ENCODE peak calls at places on chromosomes 1 and 21, in five cellular contexts. Q is neuronal stem cell; K is T follicular helper cell; Z is stimulated activated CD8-positive, alpha-beta memory T cell treated with anti-CD3 and anti-CD28 coated beads, Interleukin-12 subunit alpha, Interleukin-12 subunit beta, amount 100 ng/mL, for 4 hours; D is GM18507. G is an unnamed sample.

GRCh38 chr1:230317823-230318819 is 108.0 kb downstream of the PGBD5 start:
- DNase-seq in Q (no peak), K (no peak), Z (no peak), D (no peak), G (no peak)

GRCh38 chr1:86687595-86687994 is 16.8 kb upstream of the SH3GLB1 start:
- DNase-seq in K (no peak), Z (no peak), D (no peak), Q (no peak), G (no peak)

GRCh38 chr1:194024659-194025058 is 838.2 kb upstream of the B3GALT2 start:
- DNase-seq in D (no peak), K (no peak), Q (no peak), Z (no peak), G (no peak)

GRCh38 chr1:71521655-71522264 is 440.9 kb upstream of the ZRANB2 start:
- DNase-seq in Q (peak), K (no peak), D (no peak), Z (no peak), G (peak)

GRCh38 chr21:28624626-28625025 is 368.1 kb downstream of the LTN1 start:
- DNase-seq in K (no peak), D (no peak), Z (no peak), Q (no peak), G (no peak)

GRCh38 chr1:47210666-47211065 is 20.8 kb upstream of the PDZK1IP1 start:
- DNase-seq in Z (no peak), D (no peak), K (no peak), Q (no peak), G (no peak)

GRCh38 chr1:38026592-38027200 is 14.2 kb downstream of the UTP11 start:
- DNase-seq in D (no peak), K (no peak), Z (no peak), Q (no peak), G (peak)

GRCh38 chr1:246780264-246780663 is 56.1 kb downstream of the SCCPDH start:
- DNase-seq in Q (no peak), Z (no peak), D (no peak), K (no peak), G (no peak)

GRCh38 chr1:17874665-17875064 is 119.5 kb downstream of the ACTL8 start:
- DNase-seq in Q (no peak), Z (no peak), K (no peak), D (no peak), G (no peak)

GRCh38 chr1:47465605-47466004 is 27.8 kb downstream of the FOXD2 start:
- DNase-seq in Z (no peak), Q (no peak), D (no peak), K (no peak), G (no peak)

GRCh38 chr1:110436635-110437034 is 14.3 kb upstream of the PROK1 start:
- DNase-seq in Z (no peak), D (no peak), K (no peak), Q (no peak), G (peak)

GRCh38 chr1:53116307-53116810 is 26.1 kb downstream of the SLC1A7 start:
- DNase-seq in D (no peak), K (no peak), Z (no peak), Q (no peak), G (no peak)

GRCh38 chr1:43834280-43835140 is 99.1 kb upstream of the ARTN start:
- DNase-seq in K (no peak), Z (no peak), D (no peak), Q (no peak), G (no peak)

GRCh38 chr1:14571810-14572767 is 26.4 kb upstream of the KAZN start:
- DNase-seq in K (no peak), Z (no peak), Q (peak), D (peak), G (peak)

G was measured in nephron progenitor cell.